ENCODE peak calls at places on chromosome 16, in six cellular contexts. A is upper lobe of right lung, U is caudate nucleus, B is NCI-H1105 treated with DMSO at 0.1 percent for 48 hours, Y is Daoy, X is adrenal gland. H is an unnamed sample.

GRCh38 chr16:50266337-50267091 is at the start of gene ADCY7:
- DNase-seq in B (no peak), A (peak), X (peak), U (no peak), Y (peak), H (peak)

GRCh38 chr16:28549301-28549899 is 4.3 kb upstream of the SGF29 start:
- DNase-seq in A (no peak), Y (peak), X (peak), B (no peak), U (no peak), H (no peak)

GRCh38 chr16:26464576-26465266 is 602.0 kb upstream of the C16orf82 start:
- DNase-seq in A (no peak), Y (no peak), B (peak), X (no peak), U (no peak), H (peak)

GRCh38 chr16:56682703-56683397 is 580 bp downstream of the MT1X start:
- DNase-seq in U (no peak), B (no peak), A (no peak), X (peak), Y (no peak), H (no peak)

GRCh38 chr16:30738984-30739951 is 9.0 kb upstream of the PHKG2 start:
- DNase-seq in A (no peak), Y (no peak), X (no peak), B (no peak), U (no peak), H (no peak)

GRCh38 chr16:4367393-4367856 is 4.2 kb upstream of the VASN start:
- DNase-seq in U (no peak), B (no peak), Y (no peak), X (no peak), A (no peak), H (no peak)

GRCh38 chr16:88684569-88685155 is 1.6 kb downstream of the SNAI3 start:
- DNase-seq in X (no peak), A (no peak), Y (no peak), U (no peak), B (no peak), H (no peak)

GRCh38 chr16:68984467-68984866 is 121.0 kb upstream of the HAS3 start:
- DNase-seq in U (no peak), A (no peak), B (no peak), X (no peak), Y (no peak), H (no peak)

GRCh38 chr16:12664334-12664733 is 139.4 kb downstream of the CPPED1 start:
- DNase-seq in X (no peak), Y (no peak), U (no peak), B (no peak), A (no peak), H (no peak)

GRCh38 chr16:83206426-83206825 is 579.7 kb downstream of the CDH13 start:
- DNase-seq in X (no peak), A (no peak), Y (peak), U (no peak), B (no peak), H (no peak)

GRCh38 chr16:56611281-56611833 is 3.0 kb downstream of the MT2A start:
- DNase-seq in Y (peak), A (no peak), U (no peak), B (no peak), X (peak), H (no peak)

GRCh38 chr16:81518439-81518757 is 73.8 kb downstream of the CMIP start:
- DNase-seq in A (no peak), Y (no peak), X (no peak), U (no peak), B (no peak), H (no peak)

H was measured in WTC11.